ENCODE peak calls at places on chromosomes 7 and 10, in four cellular contexts. T, L, U and Y are unnamed samples.

GRCh38 chr10:35752469-35753450 is 110.7 kb upstream of the FZD8 start:
- DNase-seq in T (no peak), L (no peak), U (no peak), Y (peak; percentile 75)

GRCh38 chr7:35723011-35723410 is 28.1 kb upstream of the HERPUD2 start:
- DNase-seq in T (no peak), L (peak; percentile 78), U (no peak), Y (peak; percentile 79)

GRCh38 chr7:45082831-45083331 is 5.9 kb downstream of the NACAD start:
- DNase-seq in T (no peak), L (no peak), U (no peak), Y (no peak)

GRCh38 chr10:96917628-96918027 is 85.5 kb downstream of the LCOR start:
- DNase-seq in T (no peak), L (no peak), U (no peak), Y (no peak)

GRCh38 chr10:13945760-13946460 is 359.1 kb downstream of the PRPF18 start:
- DNase-seq in T (no peak), L (peak; percentile 11), U (no peak), Y (peak; percentile 24)

GRCh38 chr7:100443096-100443840 is 7.0 kb upstream of the PPP1R35 start:
- DNase-seq in T (no peak), L (no peak), U (no peak), Y (no peak)

GRCh38 chr10:59096631-59097030 is 79.8 kb upstream of the PHYHIPL start:
- DNase-seq in T (no peak), L (no peak), U (no peak), Y (no peak)

GRCh38 chr7:116952640-116953371 is 495 bp upstream of the ST7 start:
- DNase-seq in T (peak; percentile 81), L (no peak), U (no peak), Y (peak; percentile 41)

GRCh38 chr10:774223-774622 is 84.8 kb upstream of the DIP2C start:
- DNase-seq in T (peak; percentile 52), L (no peak), U (no peak), Y (no peak)

GRCh38 chr7:16978358-16979244 is 96.8 kb upstream of the AGR3 start:
- DNase-seq in T (no peak), L (peak; percentile 93), U (no peak), Y (peak; percentile 89)

GRCh38 chr10:34473174-34474059 is 341.7 kb downstream of the PARD3 start:
- DNase-seq in T (no peak), L (no peak), U (no peak), Y (no peak)

GRCh38 chr10:83654689-83655088 is 484.6 kb upstream of the GHITM start:
- DNase-seq in T (no peak), L (no peak), U (no peak), Y (no peak)

GRCh38 chr7:95977994-95978393 is 205.6 kb downstream of the DYNC1I1 start:
- DNase-seq in T (no peak), L (no peak), U (no peak), Y (no peak)

GRCh38 chr10:36538945-36539586 is 586.3 kb upstream of the ANKRD30A start:
- DNase-seq in T (no peak), L (peak; percentile 82), U (no peak), Y (peak; percentile 91)

GRCh38 chr7:68535266-68535665 is 1063.0 kb upstream of the AUTS2 start:
- DNase-seq in T (no peak), L (no peak), U (no peak), Y (no peak)

GRCh38 chr10:11112718-11113117 is 95.0 kb downstream of the CELF2 start:
- DNase-seq in T (no peak), L (peak; percentile 57), U (no peak), Y (peak; percentile 11)

GRCh38 chr10:122239578-122240257 is 31.4 kb upstream of the BTBD16 start:
- DNase-seq in T (no peak), L (no peak), U (no peak), Y (peak; percentile 85)

GRCh38 chr10:79287973-79288715 is 59.1 kb upstream of the PPIF start:
- DNase-seq in T (no peak), L (no peak), U (no peak), Y (no peak)

GRCh38 chr10:48612241-48612943 is 7.5 kb upstream of the ARHGAP22 start:
- DNase-seq in T (no peak), L (no peak), U (no peak), Y (no peak)

GRCh38 chr7:135386181-135386580 is 123.7 kb downstream of the CNOT4 start:
- DNase-seq in T (no peak), L (peak; percentile 12), U (no peak), Y (peak; percentile 5)

GRCh38 chr10:44016101-44016500 is 367.4 kb upstream of the ZNF32 start:
- DNase-seq in T (no peak), L (no peak), U (no peak), Y (no peak)

GRCh38 chr7:24401628-24402593 is 117.9 kb downstream of the NPY start:
- DNase-seq in T (no peak), L (peak; percentile 55), U (no peak), Y (peak; percentile 42)

GRCh38 chr7:69624431-69624830 is 26.2 kb downstream of the AUTS2 start:
- DNase-seq in T (no peak), L (no peak), U (no peak), Y (no peak)

GRCh38 chr7:2803342-2803692 is 40.8 kb downstream of the GNA12 start:
- DNase-seq in T (no peak), L (no peak), U (no peak), Y (no peak)
- H3K4me3 ChIP-seq in T (no peak overlapping the region), L (no peak overlapping the region), U (no peak overlapping the region), Y (no peak overlapping the region)

DNA sequence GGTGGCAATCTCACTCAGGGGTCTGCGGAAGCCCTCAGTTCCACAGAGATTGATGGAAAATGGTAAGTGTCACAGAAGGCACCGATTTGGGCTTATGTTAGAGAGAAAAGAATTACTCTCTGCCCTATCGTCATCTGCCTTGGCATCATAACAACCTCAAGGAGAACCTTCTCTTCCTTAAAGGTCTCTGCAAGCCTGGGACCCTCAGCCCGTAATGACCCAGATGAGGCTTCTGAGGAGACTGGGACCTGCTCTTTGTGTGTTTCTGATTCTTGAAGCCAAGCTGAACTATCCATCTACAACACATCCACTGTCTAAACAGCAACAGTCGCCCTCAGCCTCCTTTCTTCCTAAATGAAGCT is 263.1 kb upstream of the AOAH start:
- DNase-seq in T (no peak), L (no peak), U (no peak), Y (no peak)
- TF ChIP-seq CTCF in T (no peak), L (no peak), U (no peak), Y (no peak)

DNA sequence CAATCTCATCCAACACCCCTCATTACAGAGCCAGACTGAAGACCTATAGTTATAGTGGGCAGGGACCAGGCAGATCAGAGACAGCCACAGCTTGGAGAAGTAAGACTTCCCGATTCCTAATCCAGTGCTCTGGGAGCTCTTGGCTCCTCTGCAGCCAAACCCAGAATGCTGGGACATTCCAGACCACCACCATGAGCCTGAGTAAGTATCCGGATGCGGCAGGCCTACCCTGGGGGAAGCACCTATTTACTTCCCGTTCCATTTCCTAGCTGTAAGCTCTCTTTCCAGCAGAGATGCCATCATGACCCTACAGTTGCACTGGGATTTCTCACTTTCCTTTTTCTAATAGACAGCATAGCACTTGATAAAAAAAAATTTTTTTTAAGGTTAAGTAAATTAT is 16.4 kb downstream of the HIP1 start:
- DNase-seq in T (no peak), L (no peak), U (no peak), Y (no peak)
- H3K4me3 ChIP-seq in T (no peak overlapping the region), L (no peak overlapping the region), U (no peak overlapping the region), Y (no peak overlapping the region)

DNA sequence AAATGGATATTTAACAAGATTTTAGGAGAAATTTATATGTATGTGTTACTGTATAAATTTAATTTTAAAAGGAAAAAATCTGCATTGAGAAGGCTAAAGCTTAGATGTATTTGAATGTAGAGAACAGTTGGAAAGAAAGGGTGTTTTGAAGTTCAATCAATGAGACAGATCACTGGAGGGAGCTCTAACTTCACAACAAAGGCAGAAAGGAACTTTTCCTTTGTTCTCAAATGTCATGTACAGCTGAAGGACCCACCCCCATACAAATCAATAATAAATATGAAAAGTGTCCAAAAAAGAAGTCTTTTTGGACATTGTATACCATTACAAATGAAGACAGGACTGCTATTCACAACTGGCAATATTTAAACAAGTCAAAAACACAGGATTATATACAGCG is 403.4 kb downstream of the DNAJB9 start:
- DNase-seq in T (no peak), L (peak; percentile 20), U (no peak), Y (no peak)
- TF ChIP-seq CTCF in T (no peak), L (peak; percentile 9), U (no peak), Y (no peak)